ENCODE peak calls at places on chromosome 6, in seven cellular contexts. E, R, M, P, Y, L and U are unnamed samples.

GRCh38 chr6:35294308-35294945 is 3.2 kb upstream of the DEF6 start:
- DNase-seq in E (peak; percentile 39), R (no peak), M (no peak), P (no peak), Y (no peak), L (peak; percentile 33), U (peak; percentile 23)

GRCh38 chr6:165967768-165968408 is 199.8 kb downstream of the TBXT start:
- DNase-seq in E (no peak), R (no peak), M (no peak), P (no peak), Y (no peak), L (no peak), U (no peak)

GRCh38 chr6:29737707-29738630 is 14.7 kb downstream of the HLA-F start:
- DNase-seq in E (peak; percentile 77), R (peak; percentile 15), M (peak; percentile 42), P (no peak), Y (peak; percentile 61), L (peak; percentile 57), U (peak; percentile 77)

GRCh38 chr6:14754636-14755513 is 491.0 kb upstream of the JARID2 start:
- DNase-seq in E (no peak), R (no peak), M (no peak), P (no peak), Y (no peak), L (no peak), U (no peak)

GRCh38 chr6:12613819-12614218 is 102.7 kb upstream of the PHACTR1 start:
- DNase-seq in E (no peak), R (no peak), M (no peak), P (no peak), Y (no peak), L (no peak), U (no peak)

GRCh38 chr6:47111685-47112084 is 69.6 kb upstream of the ADGRF1 start:
- DNase-seq in E (no peak), R (peak; percentile 13), M (no peak), P (no peak), Y (peak; percentile 96), L (peak; percentile 77), U (no peak)

GRCh38 chr6:32369678-32370077 is 2.0 kb downstream of the TSBP1 start:
- DNase-seq in E (peak; percentile 75), R (peak; percentile 13), M (no peak), P (no peak), Y (no peak), L (peak; percentile 93), U (peak; percentile 65)

GRCh38 chr6:19028201-19028600 is 641.1 kb downstream of the RNF144B start:
- DNase-seq in E (no peak), R (no peak), M (no peak), P (no peak), Y (no peak), L (no peak), U (no peak)

GRCh38 chr6:32668226-32668747 is 1.8 kb upstream of the HLA-DQB1 start:
- DNase-seq in E (peak; percentile 6), R (no peak), M (no peak), P (peak; percentile 47), Y (no peak), L (no peak), U (peak; percentile 3)

GRCh38 chr6:1577146-1577680 is 32.5 kb upstream of the FOXC1 start:
- DNase-seq in E (no peak), R (no peak), M (no peak), P (no peak), Y (no peak), L (no peak), U (no peak)

GRCh38 chr6:21914121-21914973 is 320.8 kb downstream of the SOX4 start:
- DNase-seq in E (peak; percentile 76), R (no peak), M (no peak), P (peak; percentile 79), Y (no peak), L (no peak), U (no peak)

GRCh38 chr6:43733471-43734293 is 36.3 kb upstream of the VEGFA start:
- DNase-seq in E (no peak), R (no peak), M (no peak), P (peak; percentile 49), Y (no peak), L (no peak), U (no peak)

GRCh38 chr6:37988131-37988530 is 168.6 kb downstream of the ZFAND3 start:
- DNase-seq in E (peak; percentile 73), R (peak; percentile 49), M (no peak), P (no peak), Y (no peak), L (peak; percentile 35), U (no peak)

GRCh38 chr6:46014511-46015118 is 1.0 kb downstream of the CLIC5 start:
- DNase-seq in E (no peak), R (no peak), M (no peak), P (no peak), Y (no peak), L (peak; percentile 5), U (no peak)

GRCh38 chr6:79574636-79575035 is 37.4 kb upstream of the LCA5 start:
- DNase-seq in E (peak; percentile 40), R (peak; percentile 33), M (no peak), P (no peak), Y (peak; percentile 53), L (peak; percentile 87), U (peak; percentile 13)

GRCh38 chr6:5205035-5205469 is 55.7 kb downstream of the LYRM4 start:
- DNase-seq in E (peak; percentile 9), R (no peak), M (no peak), P (no peak), Y (no peak), L (no peak), U (no peak)

GRCh38 chr6:42338573-42339218 is 113.0 kb downstream of the TRERF1 start:
- DNase-seq in E (peak; percentile 98), R (peak; percentile 95), M (no peak), P (no peak), Y (peak; percentile 97), L (peak; percentile 98), U (peak; percentile 99)

DNA sequence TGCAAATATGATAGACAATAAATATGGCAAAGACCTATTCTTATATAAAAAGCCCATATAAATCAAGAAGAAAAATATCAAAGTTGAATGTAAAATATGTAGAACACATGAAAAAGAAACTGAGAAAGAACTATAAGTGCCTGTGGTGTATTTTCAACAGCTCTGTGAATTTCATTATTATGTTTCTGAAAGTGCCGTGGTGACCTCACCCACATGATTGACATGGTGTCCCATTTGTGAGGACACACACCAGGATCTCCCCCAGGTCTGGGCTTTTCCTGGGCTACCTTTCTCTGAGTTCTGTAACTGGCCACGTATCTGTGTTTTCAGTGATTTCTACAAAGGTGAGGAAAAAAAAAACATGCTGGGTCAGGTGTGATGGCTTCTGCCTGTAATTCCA is 86.7 kb downstream of the BMP6 start:
- DNase-seq in E (no peak), R (no peak), M (no peak), P (no peak), Y (no peak), L (no peak), U (no peak)
- TF ChIP-seq CTCF in E (no peak), R (no peak), M (no peak), P (no peak), Y (no peak), L (no peak), U (no peak)

DNA sequence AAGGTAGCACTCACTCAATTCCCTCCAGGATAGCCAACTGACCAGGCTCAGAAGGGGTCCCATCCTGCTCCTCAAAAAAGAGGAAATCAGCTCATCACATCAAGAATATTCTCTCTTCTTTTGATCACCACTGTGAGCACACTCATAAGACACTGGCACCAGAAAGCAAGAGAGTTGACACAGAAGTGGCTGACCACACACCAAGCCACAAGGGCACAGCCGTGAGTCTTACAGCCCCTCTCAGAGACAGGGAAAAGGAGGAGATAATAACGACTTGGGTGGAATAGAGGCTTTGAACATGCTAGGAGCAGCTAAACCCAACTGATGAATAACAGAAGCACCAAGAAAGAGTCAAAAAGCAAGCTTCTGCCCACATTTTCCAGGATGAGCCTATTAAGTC is 249.1 kb upstream of the PREP start:
- DNase-seq in E (no peak), R (no peak), M (no peak), P (no peak), Y (no peak), L (no peak), U (no peak)
- TF ChIP-seq CTCF in E (no peak), R (no peak), M (no peak), P (no peak), Y (no peak), L (no peak), U (no peak)

DNA sequence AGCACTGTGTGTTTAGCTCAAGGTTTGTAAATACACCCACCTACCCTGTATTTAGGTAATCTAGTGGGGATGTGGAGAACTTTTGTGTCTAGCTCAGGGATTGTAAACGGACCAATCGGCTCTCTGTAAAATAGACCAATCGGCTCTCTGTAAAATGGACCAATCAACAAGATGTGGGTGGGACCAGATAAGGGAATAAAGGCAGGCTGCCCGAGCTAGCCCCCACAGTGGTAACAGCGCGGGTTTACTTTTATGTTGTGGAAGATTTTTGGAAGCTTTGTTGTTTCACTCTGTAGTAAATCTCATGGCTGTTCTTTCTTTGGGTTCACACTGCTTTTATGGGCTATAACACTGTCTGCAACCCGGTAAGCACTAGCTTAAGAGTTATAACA is 32.1 kb upstream of the RANBP9 start:
- DNase-seq in E (no peak), R (no peak), M (no peak), P (no peak), Y (no peak), L (no peak), U (no peak)
- TF ChIP-seq CTCF in E (no peak), R (no peak), M (no peak), P (no peak), Y (no peak), L (no peak), U (no peak)

GRCh38 chr6:36679043-36679821 is 718 bp downstream of the CDKN1A start:
- DNase-seq in E (peak; percentile 60), R (no peak), M (peak; percentile 65), P (peak; percentile 88), Y (peak; percentile 68), L (peak; percentile 51), U (peak; percentile 49)

GRCh38 chr6:36676142-36677058 is 2.1 kb upstream of the CDKN1A start:
- DNase-seq in E (peak; percentile 73), R (no peak), M (no peak), P (no peak), Y (no peak), L (peak; percentile 53), U (no peak)

GRCh38 chr6:36678488-36679042 is at the start of gene CDKN1A:
- DNase-seq in E (peak; percentile 95), R (peak; percentile 86), M (peak; percentile 80), P (peak; percentile 97), Y (peak; percentile 79), L (peak; percentile 90), U (peak; percentile 92)

GRCh38 chr6:36677059-36677749 is 1.3 kb upstream of the CDKN1A start:
- DNase-seq in E (peak; percentile 64), R (no peak), M (no peak), P (no peak), Y (no peak), L (peak; percentile 35), U (no peak)

DNA sequence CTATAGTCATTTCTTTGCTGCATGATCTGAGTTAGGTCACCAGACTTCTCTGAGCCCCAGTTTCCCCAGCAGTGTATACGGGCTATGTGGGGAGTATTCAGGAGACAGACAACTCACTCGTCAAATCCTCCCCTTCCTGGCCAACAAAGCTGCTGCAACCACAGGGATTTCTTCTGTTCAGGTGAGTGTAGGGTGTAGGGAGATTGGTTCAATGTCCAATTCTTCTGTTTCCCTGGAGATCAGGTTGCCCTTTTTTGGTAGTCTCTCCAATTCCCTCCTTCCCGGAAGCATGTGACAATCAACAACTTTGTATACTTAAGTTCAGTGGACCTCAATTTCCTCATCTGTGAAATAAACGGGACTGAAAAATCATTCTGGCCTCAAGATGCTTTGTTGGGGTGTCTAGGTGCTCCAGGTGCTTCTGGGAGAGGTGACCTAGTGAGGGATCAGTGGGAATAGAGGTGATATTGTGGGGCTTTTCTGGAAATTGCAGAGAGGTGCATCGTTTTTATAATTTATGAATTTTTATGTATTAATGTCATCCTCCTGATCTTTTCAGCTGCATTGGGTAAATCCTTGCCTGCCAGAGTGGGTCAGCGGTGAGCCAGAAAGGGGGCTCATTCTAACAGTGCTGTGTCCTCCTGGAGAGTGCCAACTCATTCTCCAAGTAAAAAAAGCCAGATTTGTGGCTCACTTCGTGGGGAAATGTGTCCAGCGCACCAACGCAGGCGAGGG is 594 bp upstream of the CDKN1A start:
- DNase-seq in E (no peak), R (no peak), M (no peak), P (no peak), Y (no peak), L (no peak), U (no peak)
- TF ChIP-seq CTCF in E (no peak), R (no peak), M (no peak), P (no peak), Y (no peak), L (no peak), U (no peak)